ENCODE peak calls at places on chromosomes 11 and 22, in nine cellular contexts. Q, A, Z, X, B, L, G, J and T are unnamed samples.

GRCh38 chr22:49910229-49911155 is 7.7 kb downstream of the ALG12 start:
- DNase-seq in B (no peak), J (no peak), Q (no peak), A (no peak), X (no peak), L (no peak), G (no peak), Z (no peak), T (no peak)

GRCh38 chr22:23219787-23220484 is 39.6 kb downstream of the BCR start:
- DNase-seq in A (peak; percentile 58), Q (no peak), L (no peak), J (no peak), G (peak; percentile 88), Z (no peak), X (peak; percentile 44), B (peak; percentile 62), T (no peak)

GRCh38 chr11:74953448-74953847 is 4.4 kb downstream of the SPCS2 start:
- DNase-seq in G (no peak), A (peak; percentile 23), L (no peak), B (no peak), J (no peak), Q (no peak), Z (no peak), X (no peak), T (no peak)

GRCh38 chr11:34358258-34358665 is 452 bp upstream of the ABTB2 start:
- DNase-seq in L (no peak), A (peak; percentile 42), J (peak; percentile 67), B (peak; percentile 97), X (peak; percentile 61), Q (no peak), G (peak; percentile 80), Z (no peak), T (peak; percentile 61)

GRCh38 chr11:120303004-120303637 is 22.0 kb upstream of the TLCD5 start:
- DNase-seq in B (peak; percentile 84), J (peak; percentile 53), L (peak; percentile 32), Q (peak; percentile 56), Z (peak; percentile 25), G (peak; percentile 75), X (peak; percentile 71), A (peak; percentile 79), T (peak; percentile 77)

GRCh38 chr11:132115454-132115853 is 745.0 kb downstream of the NTM start:
- DNase-seq in Z (no peak), G (no peak), B (no peak), A (no peak), X (peak; percentile 32), Q (peak; percentile 54), L (no peak), J (no peak), T (no peak)

GRCh38 chr22:23626286-23626975 is 5.7 kb downstream of the DRICH1 start:
- DNase-seq in J (no peak), Q (no peak), B (peak; percentile 6), A (no peak), L (no peak), X (no peak), Z (no peak), G (no peak), T (no peak)

GRCh38 chr11:35796542-35796941 is 134.0 kb downstream of the TRIM44 start:
- DNase-seq in X (no peak), J (no peak), Z (peak; percentile 84), L (no peak), G (no peak), B (no peak), A (no peak), Q (no peak), T (no peak)

GRCh38 chr11:59097113-59097708 is 9.8 kb upstream of the FAM111B start:
- DNase-seq in J (no peak), L (no peak), X (peak; percentile 66), G (peak; percentile 55), Z (no peak), B (peak; percentile 63), A (no peak), Q (peak; percentile 33), T (peak; percentile 70)

GRCh38 chr11:6778518-6778917 is 4.3 kb upstream of the OR2AG1 start:
- DNase-seq in J (no peak), Z (no peak), G (no peak), L (no peak), X (no peak), A (no peak), B (no peak), Q (no peak), T (no peak)

GRCh38 chr22:49724030-49724892 is 103.4 kb downstream of the BRD1 start:
- DNase-seq in J (no peak), X (no peak), Q (no peak), B (peak; percentile 91), L (no peak), G (no peak), Z (no peak), A (no peak), T (no peak)

GRCh38 chr11:18064450-18065048 is 18.5 kb upstream of the TPH1 start:
- DNase-seq in Q (no peak), G (no peak), J (no peak), Z (no peak), A (no peak), X (no peak), L (no peak), B (peak; percentile 99), T (no peak)

GRCh38 chr11:117110294-117110950 is 12.2 kb upstream of the SIK3 start:
- DNase-seq in L (no peak), A (no peak), X (no peak), Z (no peak), J (no peak), Q (no peak), B (peak; percentile 63), G (no peak), T (no peak)

GRCh38 chr11:79388201-79388600 is 52.6 kb downstream of the TENM4 start:
- DNase-seq in J (no peak), A (no peak), B (no peak), X (no peak), L (no peak), Z (no peak), G (no peak), Q (no peak), T (no peak)

GRCh38 chr11:45094958-45095690 is 51.3 kb upstream of the PRDM11 start:
- DNase-seq in Q (no peak), B (peak; percentile 60), X (no peak), L (no peak), A (no peak), Z (no peak), G (no peak), J (no peak), T (no peak)

GRCh38 chr22:50255099-50255498 is 4.0 kb upstream of the HDAC10 start:
- DNase-seq in L (no peak), X (no peak), Z (no peak), A (no peak), B (no peak), J (no peak), Q (no peak), G (no peak), T (no peak)

GRCh38 chr11:66268953-66269906 is 791 bp downstream of the RAB1B start:
- DNase-seq in Z (no peak), A (peak; percentile 57), L (no peak), X (peak; percentile 25), Q (no peak), G (peak; percentile 40), B (peak; percentile 67), J (peak; percentile 38), T (no peak)

GRCh38 chr22:36201630-36202312 is at the start of gene APOL4:
- DNase-seq in J (no peak), Q (no peak), L (no peak), B (peak; percentile 88), G (no peak), Z (no peak), X (peak; percentile 52), A (no peak), T (peak; percentile 88)

GRCh38 chr11:68584991-68585524 is 99.3 kb upstream of the GAL start:
- DNase-seq in L (no peak), Q (no peak), Z (no peak), G (no peak), X (no peak), B (no peak), A (no peak), J (no peak), T (no peak)